ENCODE peak calls at places on chromosome 3, in five cellular contexts. Y is A549, P is K562, O is HepG2, Z is H1. K is an unnamed sample.

GRCh38 chr3:107574650-107575049 is 51.9 kb downstream of the BBX start:
- DNase-seq in Y (peak), P (peak), O (peak), Z (no peak), K (no peak)

GRCh38 chr3:111539351-111540331 is 2.4 kb upstream of the CD96 start:
- DNase-seq in Y (peak), P (no peak), O (peak), Z (peak), K (peak)

GRCh38 chr3:45923755-45924154 is 19.5 kb upstream of the CXCR6 start:
- DNase-seq in Y (no peak), P (no peak), O (no peak), Z (no peak), K (no peak)

GRCh38 chr3:58572013-58572633 is 5.1 kb downstream of the FAM107A start:
- DNase-seq in Y (no peak), P (no peak), O (no peak), Z (no peak), K (no peak)

GRCh38 chr3:46107682-46108081 is 80.4 kb upstream of the XCR1 start:
- DNase-seq in Y (no peak), P (no peak), O (no peak), Z (no peak), K (no peak)

GRCh38 chr3:121529308-121529707 is 16.5 kb downstream of the POLQ start:
- DNase-seq in Y (peak), P (peak), O (peak), Z (no peak), K (no peak)

GRCh38 chr3:95302044-95302443 is 1239.2 kb downstream of the NSUN3 start:
- DNase-seq in Y (no peak), P (no peak), O (peak), Z (no peak), K (no peak)

GRCh38 chr3:150933473-150934008 is 28.3 kb upstream of the MINDY4B start:
- DNase-seq in Y (no peak), P (no peak), O (no peak), Z (no peak), K (no peak)

GRCh38 chr3:148861277-148861869 is 3.7 kb upstream of the CPA3 start:
- DNase-seq in Y (peak), P (peak), O (peak), Z (no peak), K (no peak)

GRCh38 chr3:148796799-148797198 is 30.8 kb upstream of the CPB1 start:
- DNase-seq in Y (no peak), P (no peak), O (no peak), Z (no peak), K (no peak)

GRCh38 chr3:177211503-177212277 is 14.4 kb upstream of the TBL1XR1 start:
- DNase-seq in Y (no peak), P (no peak), O (peak), Z (no peak), K (no peak)

GRCh38 chr3:52218953-52219650 is 6.3 kb downstream of the TLR9 start:
- DNase-seq in Y (no peak), P (no peak), O (no peak), Z (no peak), K (no peak)

GRCh38 chr3:14453841-14454630 is 51.6 kb downstream of the SLC6A6 start:
- DNase-seq in Y (no peak), P (no peak), O (no peak), Z (no peak), K (no peak)

GRCh38 chr3:60125686-60126085 is 1075.9 kb upstream of the CFAP20DC start:
- DNase-seq in Y (no peak), P (no peak), O (no peak), Z (no peak), K (no peak)

GRCh38 chr3:180646187-180646790 is 33.0 kb downstream of the CCDC39 start:
- DNase-seq in Y (peak), P (no peak), O (no peak), Z (no peak), K (no peak)

GRCh38 chr3:52248816-52249547 is 3.4 kb downstream of the PPM1M start:
- DNase-seq in Y (no peak), P (peak), O (no peak), Z (no peak), K (no peak)

GRCh38 chr3:98726084-98726483 is 37.1 kb upstream of the ST3GAL6 start:
- DNase-seq in Y (no peak), P (no peak), O (no peak), Z (no peak), K (no peak)

GRCh38 chr3:87503901-87504498 is 227.6 kb upstream of the POU1F1 start:
- DNase-seq in Y (peak), P (peak), O (peak), Z (no peak), K (no peak)

GRCh38 chr3:16906679-16907078 is 21.9 kb downstream of the PLCL2 start:
- DNase-seq in Y (no peak), P (no peak), O (no peak), Z (no peak), K (no peak)

DNA sequence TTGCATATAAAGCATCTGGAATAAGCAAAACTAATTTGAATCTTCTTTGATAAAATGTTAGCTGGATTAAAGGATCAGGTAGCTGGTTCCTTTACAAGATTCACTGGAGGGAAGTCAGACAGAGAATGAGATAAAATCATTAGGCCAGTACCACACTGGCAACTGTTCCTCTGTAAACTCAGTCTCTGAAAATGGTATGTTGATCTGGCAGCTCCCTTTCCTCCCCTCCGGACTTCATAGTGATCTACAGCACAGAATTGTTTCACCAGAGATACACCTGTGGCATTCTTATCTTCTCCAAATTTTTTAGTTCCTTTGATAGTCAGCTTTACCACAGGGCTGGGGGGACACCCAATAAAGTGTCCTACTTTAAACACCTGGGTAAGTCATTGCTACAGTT is 304.4 kb upstream of the KCNH8 start:
- DNase-seq in Y (no peak), P (no peak), O (no peak), Z (no peak), K (no peak)
- TF ChIP-seq KDM1A in Y (no peak), P (no peak), O (no peak), Z (no peak), K (no peak)

GRCh38 chr3:194168994-194169393 is 33.0 kb downstream of the HES1 start:
- DNase-seq in Y (no peak), P (no peak), O (no peak), Z (no peak), K (no peak)

GRCh38 chr3:194167873-194168272 is 31.9 kb downstream of the HES1 start:
- DNase-seq in Y (no peak), P (no peak), O (no peak), Z (no peak), K (no peak)

GRCh38 chr3:194165619-194166018 is 29.7 kb downstream of the HES1 start:
- DNase-seq in Y (no peak), P (no peak), O (peak), Z (no peak), K (no peak)

GRCh38 chr3:194167480-194167862 is 31.5 kb downstream of the HES1 start:
- DNase-seq in Y (no peak), P (no peak), O (no peak), Z (no peak), K (no peak)

GRCh38 chr3:194166682-194167479 is 30.9 kb downstream of the HES1 start:
- DNase-seq in Y (no peak), P (peak), O (no peak), Z (no peak), K (no peak)
- TF ChIP-seq KDM1A in Y (no peak), P (no peak), O (no peak), Z (no peak), K (no peak)

GRCh38 chr3:134017490-134017889 is 12.2 kb downstream of the SLCO2A1 start:
- DNase-seq in Y (no peak), P (no peak), O (no peak), Z (peak), K (no peak)
- TF ChIP-seq KDM1A in Y (no peak), P (no peak), O (no peak), Z (no peak), K (no peak)

GRCh38 chr3:30498587-30498967 is 107.8 kb upstream of the TGFBR2 start:
- DNase-seq in Y (no peak), P (no peak), O (peak), Z (no peak), K (no peak)

GRCh38 chr3:30493912-30494311 is 112.5 kb upstream of the TGFBR2 start:
- DNase-seq in Y (no peak), P (no peak), O (no peak), Z (no peak), K (no peak)

GRCh38 chr3:30492581-30493192 is 113.7 kb upstream of the TGFBR2 start:
- DNase-seq in Y (no peak), P (no peak), O (peak), Z (no peak), K (no peak)

GRCh38 chr3:30495172-30496124 is 111.0 kb upstream of the TGFBR2 start:
- DNase-seq in Y (no peak), P (no peak), O (no peak), Z (no peak), K (no peak)

DNA sequence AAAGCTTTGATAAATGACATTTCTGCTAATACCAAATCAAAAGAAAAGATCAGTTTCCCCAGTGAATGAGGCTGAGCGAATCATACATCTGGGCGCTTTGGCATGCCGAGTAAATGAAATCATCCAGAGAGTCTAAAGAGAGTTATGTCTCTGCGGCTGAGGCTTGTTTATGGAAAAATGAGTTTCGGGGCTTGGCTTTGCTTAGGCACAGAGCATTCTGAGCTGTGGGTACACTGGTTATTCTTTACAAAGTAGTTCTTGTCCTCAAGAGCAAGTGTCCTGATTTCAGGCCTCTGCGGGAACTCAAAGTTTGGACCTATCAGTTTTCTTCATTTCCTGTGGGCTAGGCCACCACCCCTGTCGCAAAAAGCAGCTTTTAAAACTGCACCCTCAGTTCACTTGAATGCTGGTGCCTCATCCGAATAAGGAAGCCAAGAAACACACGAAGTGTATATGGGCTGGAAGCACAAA is 109.9 kb upstream of the TGFBR2 start:
- DNase-seq in Y (no peak), P (no peak), O (no peak), Z (no peak), K (no peak)
- TF ChIP-seq KDM1A in Y (no peak), P (no peak), O (no peak), Z (no peak), K (no peak)

GRCh38 chr3:183188895-183189462 is 26.4 kb upstream of the LAMP3 start:
- DNase-seq in Y (peak), P (peak), O (peak), Z (peak), K (no peak)
- TF ChIP-seq KDM1A in Y (no peak), P (no peak), O (no peak), Z (no peak), K (no peak)

DNA sequence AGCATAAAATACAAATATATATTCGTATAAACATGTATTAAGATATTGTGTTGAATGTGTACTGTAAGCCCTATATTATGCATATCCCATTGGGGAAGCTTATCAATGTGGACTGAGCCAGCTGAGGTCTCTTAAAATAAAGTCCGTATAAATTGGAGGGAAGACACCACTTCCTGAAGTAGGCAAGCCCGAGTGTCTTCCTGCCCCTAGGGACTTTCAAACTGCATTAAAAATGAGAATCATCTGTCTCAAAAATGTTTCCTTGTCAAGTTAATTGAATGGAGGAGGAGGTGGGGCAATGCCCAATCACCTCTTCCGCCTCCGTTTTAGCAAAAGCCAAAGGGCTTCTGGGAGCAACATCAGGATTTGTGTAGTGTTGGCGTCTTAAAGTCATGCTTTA is 524.7 kb upstream of the PROK2 start:
- DNase-seq in Y (no peak), P (no peak), O (no peak), Z (no peak), K (no peak)
- TF ChIP-seq KDM1A in Y (no peak), P (no peak), O (no peak), Z (no peak), K (no peak)

GRCh38 chr3:189513281-189514151 is 117.7 kb upstream of the TP63 start:
- DNase-seq in Y (no peak), P (no peak), O (no peak), Z (no peak), K (no peak)

GRCh38 chr3:189512824-189513223 is 118.4 kb upstream of the TP63 start:
- DNase-seq in Y (no peak), P (no peak), O (no peak), Z (no peak), K (no peak)

GRCh38 chr3:189507856-189508255 is 123.3 kb upstream of the TP63 start:
- DNase-seq in Y (no peak), P (no peak), O (no peak), Z (no peak), K (no peak)

GRCh38 chr3:189512039-189512438 is 119.2 kb upstream of the TP63 start:
- DNase-seq in Y (no peak), P (no peak), O (no peak), Z (no peak), K (no peak)

GRCh38 chr3:189508784-189509489 is 122.3 kb upstream of the TP63 start:
- DNase-seq in Y (no peak), P (no peak), O (no peak), Z (no peak), K (no peak)
- TF ChIP-seq KDM1A in Y (no peak), P (no peak), O (no peak), Z (no peak), K (no peak)

GRCh38 chr3:9067352-9067975 is 104.2 kb upstream of the RAD18 start:
- DNase-seq in Y (peak), P (peak), O (peak), Z (peak), K (peak)
- TF ChIP-seq KDM1A in Y (no peak), P (no peak), O (no peak), Z (no peak), K (no peak)

GRCh38 chr3:48370330-48370708 is 1.7 kb upstream of the FBXW12 start:
- DNase-seq in Y (no peak), P (no peak), O (no peak), Z (no peak), K (no peak)
- TF ChIP-seq KDM1A in Y (no peak), P (no peak), O (no peak), Z (no peak), K (no peak)